ENCODE peak calls at places on chromosomes 5 and 9, in four cellular contexts. J, E, T and I are unnamed samples.

GRCh38 chr5:77437194-77437593 is 54.9 kb downstream of the WDR41 start:
- DNase-seq in J (no peak), T (no peak), E (no peak), I (no peak)

GRCh38 chr5:148740466-148740865 is 85.9 kb upstream of the ADRB2 start:
- DNase-seq in T (no peak), E (no peak), J (no peak), I (no peak)

GRCh38 chr9:132669329-132669635 is 501 bp downstream of the DDX31 start:
- DNase-seq in J (no peak), T (no peak), E (no peak), I (no peak)

GRCh38 chr5:135303582-135304173 is 95.4 kb downstream of the MACROH2A1 start:
- DNase-seq in T (no peak), E (no peak), J (no peak), I (no peak)

GRCh38 chr5:100691545-100691944 is 156.4 kb downstream of the FAM174A start:
- DNase-seq in J (peak; percentile 33), T (peak; percentile 2), E (no peak), I (no peak)

GRCh38 chr5:16291474-16291873 is 111.9 kb upstream of the MARCHF11 start:
- DNase-seq in E (no peak), T (no peak), J (no peak), I (no peak)

GRCh38 chr9:136984464-136985026 is 1.8 kb downstream of the LCNL1 start:
- DNase-seq in E (no peak), J (no peak), T (no peak), I (no peak)

GRCh38 chr5:53069626-53070025 is 39.9 kb downstream of the MOCS2 start:
- DNase-seq in J (peak; percentile 83), E (peak; percentile 99), T (peak; percentile 85), I (peak; percentile 94)

GRCh38 chr9:31210982-31211570 is 1173.4 kb upstream of the ACO1 start:
- DNase-seq in E (no peak), T (no peak), J (no peak), I (no peak)

GRCh38 chr9:94827584-94828304 is 101.2 kb downstream of the AOPEP start:
- DNase-seq in T (no peak), E (no peak), J (peak; percentile 52), I (no peak)

GRCh38 chr9:92147030-92147853 is 32.0 kb upstream of the SPTLC1 start:
- DNase-seq in T (peak; percentile 89), E (peak; percentile 91), J (peak; percentile 94), I (peak; percentile 88)

GRCh38 chr5:84393969-84394368 is 9.3 kb upstream of the EDIL3 start:
- DNase-seq in J (peak; percentile 88), T (peak; percentile 90), E (peak; percentile 91), I (peak; percentile 90)

GRCh38 chr5:138224712-138225111 is 11.6 kb upstream of the CDC23 start:
- DNase-seq in E (no peak), T (no peak), J (no peak), I (no peak)

GRCh38 chr9:35756743-35757526 is 2.9 kb upstream of the MSMP start:
- DNase-seq in E (peak; percentile 88), J (no peak), T (peak; percentile 80), I (peak; percentile 84)

GRCh38 chr9:98410185-98410697 is 154.8 kb upstream of the TBC1D2 start:
- DNase-seq in E (peak; percentile 48), T (no peak), J (peak; percentile 80), I (peak; percentile 55)

GRCh38 chr9:125548141-125548540 is 158.9 kb downstream of the MAPKAP1 start:
- DNase-seq in T (no peak), J (no peak), E (no peak), I (no peak)

GRCh38 chr5:130893003-130893402 is 272.1 kb downstream of the HINT1 start:
- DNase-seq in J (no peak), E (no peak), T (no peak), I (no peak)

GRCh38 chr5:24804221-24804681 is 159.5 kb upstream of the CDH10 start:
- DNase-seq in T (no peak), J (no peak), E (no peak), I (no peak)

GRCh38 chr9:109168170-109168569 is 1.1 kb upstream of the FRRS1L start:
- DNase-seq in T (no peak), J (no peak), E (no peak), I (no peak)

GRCh38 chr5:179780343-179780742 is 13.4 kb upstream of the LTC4S start:
- DNase-seq in T (no peak), J (no peak), E (no peak), I (no peak)

GRCh38 chr9:87167616-87168015 is 220.3 kb upstream of the GAS1 start:
- DNase-seq in E (no peak), T (no peak), J (peak; percentile 20), I (no peak)

GRCh38 chr5:91885291-91886265 is 502.5 kb upstream of the ARRDC3 start:
- DNase-seq in T (no peak), E (no peak), J (no peak), I (no peak)

GRCh38 chr5:137923856-137924255 is 34.6 kb downstream of the PKD2L2 start:
- DNase-seq in T (no peak), E (peak; percentile 42), J (peak; percentile 48), I (peak; percentile 40)

GRCh38 chr5:164335837-164336236 is 830.4 kb downstream of the MAT2B start:
- DNase-seq in J (peak; percentile 84), E (peak; percentile 73), T (peak; percentile 44), I (peak; percentile 66)

GRCh38 chr9:92894711-92895362 is 17.0 kb upstream of the ZNF484 start:
- DNase-seq in E (no peak), J (no peak), T (no peak), I (no peak)

GRCh38 chr9:99118782-99119466 is 14.0 kb downstream of the TGFBR1 start:
- DNase-seq in T (no peak), J (no peak), E (no peak), I (no peak)

GRCh38 chr9:21996438-21996837 is 1.8 kb downstream of the CDKN2B-AS1 start:
- DNase-seq in J (no peak), E (no peak), T (no peak), I (no peak)

GRCh38 chr5:54673523-54674225 is 156.1 kb downstream of the SNX18 start:
- DNase-seq in E (peak; percentile 58), J (peak; percentile 36), T (no peak), I (no peak)

GRCh38 chr9:131566158-131566557 is 20.8 kb downstream of the PRRT1B start:
- DNase-seq in E (no peak), J (no peak), T (no peak), I (no peak)

GRCh38 chr9:83032065-83032625 is 30.8 kb downstream of the RASEF start:
- DNase-seq in T (no peak), J (no peak), E (no peak), I (no peak)

GRCh38 chr5:73174100-73174815 is 1.3 kb downstream of the TMEM174 start:
- DNase-seq in J (no peak), E (no peak), T (no peak), I (no peak)

GRCh38 chr5:81134066-81134465 is 99.1 kb upstream of the CKMT2 start:
- DNase-seq in T (no peak), J (no peak), E (no peak), I (no peak)